ENCODE peak calls at places on chromosomes 4 and X, in four cellular contexts. One of them, this sample, is unnamed.

GRCh38 chr4:149264093-149264733 is 551.4 kb downstream of the IQCM start:
- DNase-seq in CD8-positive, alpha-beta memory T cell: no peak
- DNase-seq in left ventricle myocardium inferior: no peak
- DNase-seq in fibroblast of lung: peak; percentile 74
- DNase-seq in this sample: no peak

GRCh38 chrX:20545538-20545937 is 278.8 kb upstream of the RPS6KA3 start:
- DNase-seq in left ventricle myocardium inferior: no peak
- DNase-seq in fibroblast of lung: peak; percentile 37
- DNase-seq in CD8-positive, alpha-beta memory T cell: no peak
- DNase-seq in this sample: no peak

GRCh38 chr4:48237996-48238645 is 31.5 kb downstream of the TEC start:
- DNase-seq in CD8-positive, alpha-beta memory T cell: no peak
- DNase-seq in left ventricle myocardium inferior: no peak
- DNase-seq in fibroblast of lung: peak; percentile 57
- DNase-seq in this sample: no peak

GRCh38 chr4:6855692-6856297 is 53.8 kb upstream of the TBC1D14 start:
- DNase-seq in left ventricle myocardium inferior: no peak
- DNase-seq in fibroblast of lung: peak; percentile 88
- DNase-seq in CD8-positive, alpha-beta memory T cell: peak; percentile 37
- DNase-seq in this sample: no peak

GRCh38 chr4:101200561-101200960 is 146.8 kb downstream of the PPP3CA start:
- DNase-seq in CD8-positive, alpha-beta memory T cell: no peak
- DNase-seq in left ventricle myocardium inferior: no peak
- DNase-seq in fibroblast of lung: peak; percentile 98
- DNase-seq in this sample: no peak

GRCh38 chr4:94339779-94340178 is 2.9 kb downstream of the HPGDS start:
- DNase-seq in CD8-positive, alpha-beta memory T cell: no peak
- DNase-seq in left ventricle myocardium inferior: no peak
- DNase-seq in fibroblast of lung: no peak
- DNase-seq in this sample: no peak

GRCh38 chr4:105894570-105895323 is 524 bp upstream of the NPNT start:
- DNase-seq in CD8-positive, alpha-beta memory T cell: no peak
- DNase-seq in left ventricle myocardium inferior: no peak
- DNase-seq in fibroblast of lung: peak; percentile 50
- DNase-seq in this sample: peak; percentile 83

GRCh38 chrX:9048801-9049200 is 14.9 kb upstream of the FAM9B start:
- DNase-seq in left ventricle myocardium inferior: no peak
- DNase-seq in fibroblast of lung: no peak
- DNase-seq in CD8-positive, alpha-beta memory T cell: no peak
- DNase-seq in this sample: no peak

GRCh38 chr4:189084671-189085070 is 856.0 kb upstream of the FRG1 start:
- DNase-seq in left ventricle myocardium inferior: no peak
- DNase-seq in fibroblast of lung: no peak
- DNase-seq in CD8-positive, alpha-beta memory T cell: no peak
- DNase-seq in this sample: no peak

GRCh38 chr4:188015025-188015778 is 19.6 kb downstream of the ZFP42 start:
- DNase-seq in left ventricle myocardium inferior: no peak
- DNase-seq in fibroblast of lung: no peak
- DNase-seq in CD8-positive, alpha-beta memory T cell: no peak
- DNase-seq in this sample: no peak

GRCh38 chr4:139484861-139485311 is 31.0 kb downstream of the RAB33B start:
- DNase-seq in CD8-positive, alpha-beta memory T cell: no peak
- DNase-seq in left ventricle myocardium inferior: no peak
- DNase-seq in fibroblast of lung: no peak
- DNase-seq in this sample: no peak

GRCh38 chr4:83413676-83414075 is 41.9 kb downstream of the HELQ start:
- DNase-seq in CD8-positive, alpha-beta memory T cell: no peak
- DNase-seq in fibroblast of lung: no peak
- DNase-seq in left ventricle myocardium inferior: no peak
- DNase-seq in this sample: no peak

GRCh38 chr4:8639777-8640720 is 47.5 kb downstream of the CPZ start:
- DNase-seq in fibroblast of lung: no peak
- DNase-seq in left ventricle myocardium inferior: peak; percentile 9
- DNase-seq in CD8-positive, alpha-beta memory T cell: no peak
- DNase-seq in this sample: peak; percentile 43

GRCh38 chr4:14529653-14530052 is 472.6 kb upstream of the CPEB2 start:
- DNase-seq in left ventricle myocardium inferior: no peak
- DNase-seq in CD8-positive, alpha-beta memory T cell: no peak
- DNase-seq in fibroblast of lung: peak; percentile 11
- DNase-seq in this sample: no peak

GRCh38 chr4:118969359-118969758 is 80.7 kb downstream of the SYNPO2 start:
- DNase-seq in CD8-positive, alpha-beta memory T cell: no peak
- DNase-seq in fibroblast of lung: peak; percentile 88
- DNase-seq in left ventricle myocardium inferior: peak; percentile 51
- DNase-seq in this sample: peak; percentile 75

GRCh38 chrX:151962034-151962433 is 12.4 kb downstream of the GABRE start:
- DNase-seq in CD8-positive, alpha-beta memory T cell: no peak
- DNase-seq in fibroblast of lung: no peak
- DNase-seq in left ventricle myocardium inferior: no peak
- DNase-seq in this sample: no peak

GRCh38 chr4:21596521-21596920 is 352.1 kb downstream of the KCNIP4 start:
- DNase-seq in left ventricle myocardium inferior: no peak
- DNase-seq in CD8-positive, alpha-beta memory T cell: no peak
- DNase-seq in fibroblast of lung: no peak
- DNase-seq in this sample: no peak

GRCh38 chr4:123995939-123996338 is 599.3 kb downstream of the SPRY1 start:
- DNase-seq in left ventricle myocardium inferior: no peak
- DNase-seq in fibroblast of lung: peak; percentile 56
- DNase-seq in CD8-positive, alpha-beta memory T cell: no peak
- DNase-seq in this sample: no peak

GRCh38 chrX:63751481-63751880 is 33.5 kb downstream of the ARHGEF9 start:
- DNase-seq in left ventricle myocardium inferior: no peak
- DNase-seq in CD8-positive, alpha-beta memory T cell: no peak
- DNase-seq in fibroblast of lung: no peak
- DNase-seq in this sample: no peak

GRCh38 chrX:21985332-21985777 is 44.8 kb downstream of the SMS start:
- DNase-seq in left ventricle myocardium inferior: peak; percentile 36
- DNase-seq in CD8-positive, alpha-beta memory T cell: peak; percentile 36
- DNase-seq in fibroblast of lung: peak; percentile 85
- DNase-seq in this sample: peak; percentile 55

GRCh38 chr4:67371563-67371962 is 173.7 kb downstream of the CENPC start:
- DNase-seq in CD8-positive, alpha-beta memory T cell: no peak
- DNase-seq in fibroblast of lung: no peak
- DNase-seq in left ventricle myocardium inferior: no peak
- DNase-seq in this sample: no peak

GRCh38 chr4:20252656-20253271 is 1.1 kb downstream of the SLIT2 start:
- DNase-seq in CD8-positive, alpha-beta memory T cell: no peak
- DNase-seq in left ventricle myocardium inferior: peak; percentile 20
- DNase-seq in fibroblast of lung: peak; percentile 54
- DNase-seq in this sample: peak; percentile 55

GRCh38 chrX:65689377-65689776 is 21.9 kb downstream of the MSN start:
- DNase-seq in left ventricle myocardium inferior: no peak
- DNase-seq in fibroblast of lung: no peak
- DNase-seq in CD8-positive, alpha-beta memory T cell: no peak
- DNase-seq in this sample: no peak

GRCh38 chrX:137587151-137587550 is 21.2 kb downstream of the ZIC3 start:
- DNase-seq in left ventricle myocardium inferior: no peak
- DNase-seq in CD8-positive, alpha-beta memory T cell: no peak
- DNase-seq in fibroblast of lung: no peak
- DNase-seq in this sample: no peak

GRCh38 chrX:12446342-12447075 is 308.2 kb downstream of the FRMPD4 start:
- DNase-seq in fibroblast of lung: peak; percentile 65
- DNase-seq in CD8-positive, alpha-beta memory T cell: no peak
- DNase-seq in left ventricle myocardium inferior: no peak
- DNase-seq in this sample: no peak

GRCh38 chr4:31294655-31295054 is 574.5 kb downstream of the PCDH7 start:
- DNase-seq in CD8-positive, alpha-beta memory T cell: no peak
- DNase-seq in left ventricle myocardium inferior: no peak
- DNase-seq in fibroblast of lung: no peak
- DNase-seq in this sample: no peak

GRCh38 chrX:7054219-7055206 is 93.0 kb upstream of the STS start:
- DNase-seq in fibroblast of lung: no peak
- DNase-seq in CD8-positive, alpha-beta memory T cell: no peak
- DNase-seq in left ventricle myocardium inferior: no peak
- DNase-seq in this sample: no peak

GRCh38 chr4:123346330-123346940 is 50.2 kb upstream of the SPRY1 start:
- DNase-seq in fibroblast of lung: no peak
- DNase-seq in left ventricle myocardium inferior: no peak
- DNase-seq in CD8-positive, alpha-beta memory T cell: no peak
- DNase-seq in this sample: no peak

GRCh38 chr4:83629945-83630684 is 94.2 kb downstream of the GPAT3 start:
- DNase-seq in CD8-positive, alpha-beta memory T cell: no peak
- DNase-seq in fibroblast of lung: peak; percentile 68
- DNase-seq in left ventricle myocardium inferior: peak; percentile 36
- DNase-seq in this sample: no peak

GRCh38 chr4:153413827-153414226 is 52.3 kb upstream of the TMEM131L start:
- DNase-seq in left ventricle myocardium inferior: no peak
- DNase-seq in CD8-positive, alpha-beta memory T cell: no peak
- DNase-seq in fibroblast of lung: no peak
- DNase-seq in this sample: no peak

GRCh38 chrX:84363674-84364073 is 138.6 kb downstream of the HDX start:
- DNase-seq in fibroblast of lung: peak; percentile 14
- DNase-seq in CD8-positive, alpha-beta memory T cell: no peak
- DNase-seq in left ventricle myocardium inferior: no peak
- DNase-seq in this sample: no peak

GRCh38 chr4:73258668-73259551 is at the start of gene ANKRD17:
- DNase-seq in left ventricle myocardium inferior: peak; percentile 92
- DNase-seq in CD8-positive, alpha-beta memory T cell: peak; percentile 89
- DNase-seq in fibroblast of lung: peak; percentile 95
- DNase-seq in this sample: peak; percentile 96

GRCh38 chr4:162644346-162644745 is 480.5 kb upstream of the FSTL5 start:
- DNase-seq in fibroblast of lung: no peak
- DNase-seq in CD8-positive, alpha-beta memory T cell: no peak
- DNase-seq in left ventricle myocardium inferior: no peak
- DNase-seq in this sample: no peak

GRCh38 chr4:81722229-81722900 is 250.7 kb upstream of the RASGEF1B start:
- DNase-seq in CD8-positive, alpha-beta memory T cell: no peak
- DNase-seq in left ventricle myocardium inferior: no peak
- DNase-seq in fibroblast of lung: no peak
- DNase-seq in this sample: no peak

GRCh38 chr4:110586137-110586850 is 36.6 kb downstream of the PITX2 start:
- DNase-seq in CD8-positive, alpha-beta memory T cell: no peak
- DNase-seq in left ventricle myocardium inferior: no peak
- DNase-seq in fibroblast of lung: peak; percentile 78
- DNase-seq in this sample: no peak

GRCh38 chr4:54658321-54659093 is 750 bp downstream of the KIT start:
- DNase-seq in fibroblast of lung: peak; percentile 28
- DNase-seq in left ventricle myocardium inferior: peak; percentile 52
- DNase-seq in CD8-positive, alpha-beta memory T cell: peak; percentile 6
- DNase-seq in this sample: peak; percentile 64

GRCh38 chrX:20971250-20971649 is 403.0 kb upstream of the CNKSR2 start:
- DNase-seq in fibroblast of lung: no peak
- DNase-seq in CD8-positive, alpha-beta memory T cell: no peak
- DNase-seq in left ventricle myocardium inferior: no peak
- DNase-seq in this sample: no peak

GRCh38 chr4:169663894-169664293 is 43.5 kb downstream of the CLCN3 start:
- DNase-seq in fibroblast of lung: no peak
- DNase-seq in left ventricle myocardium inferior: no peak
- DNase-seq in CD8-positive, alpha-beta memory T cell: no peak
- DNase-seq in this sample: no peak

GRCh38 chr4:95985791-95986190 is 145.9 kb downstream of the PDHA2 start:
- DNase-seq in CD8-positive, alpha-beta memory T cell: no peak
- DNase-seq in fibroblast of lung: no peak
- DNase-seq in left ventricle myocardium inferior: no peak
- DNase-seq in this sample: no peak
- H3K4me3 ChIP-seq in CD8-positive, alpha-beta memory T cell: no peak overlapping the region
- H3K4me3 ChIP-seq in fibroblast of lung: no peak overlapping the region
- H3K4me3 ChIP-seq in left ventricle myocardium inferior: no peak overlapping the region
- H3K4me3 ChIP-seq in this sample: no peak overlapping the region

GRCh38 chr4:184097240-184097619 is 120.4 kb downstream of the ENPP6 start:
- DNase-seq in left ventricle myocardium inferior: peak; percentile 43
- DNase-seq in fibroblast of lung: peak; percentile 50
- DNase-seq in CD8-positive, alpha-beta memory T cell: no peak
- DNase-seq in this sample: peak; percentile 81

GRCh38 chr4:184094532-184095192 is 123.0 kb downstream of the ENPP6 start:
- DNase-seq in CD8-positive, alpha-beta memory T cell: no peak
- DNase-seq in fibroblast of lung: no peak
- DNase-seq in left ventricle myocardium inferior: no peak
- DNase-seq in this sample: no peak

GRCh38 chr4:184099033-184099432 is 118.6 kb downstream of the ENPP6 start:
- DNase-seq in fibroblast of lung: no peak
- DNase-seq in CD8-positive, alpha-beta memory T cell: no peak
- DNase-seq in left ventricle myocardium inferior: no peak
- DNase-seq in this sample: no peak

GRCh38 chr4:184097815-184098214 is 119.9 kb downstream of the ENPP6 start:
- DNase-seq in CD8-positive, alpha-beta memory T cell: no peak
- DNase-seq in left ventricle myocardium inferior: no peak
- DNase-seq in fibroblast of lung: no peak
- DNase-seq in this sample: no peak

DNA sequence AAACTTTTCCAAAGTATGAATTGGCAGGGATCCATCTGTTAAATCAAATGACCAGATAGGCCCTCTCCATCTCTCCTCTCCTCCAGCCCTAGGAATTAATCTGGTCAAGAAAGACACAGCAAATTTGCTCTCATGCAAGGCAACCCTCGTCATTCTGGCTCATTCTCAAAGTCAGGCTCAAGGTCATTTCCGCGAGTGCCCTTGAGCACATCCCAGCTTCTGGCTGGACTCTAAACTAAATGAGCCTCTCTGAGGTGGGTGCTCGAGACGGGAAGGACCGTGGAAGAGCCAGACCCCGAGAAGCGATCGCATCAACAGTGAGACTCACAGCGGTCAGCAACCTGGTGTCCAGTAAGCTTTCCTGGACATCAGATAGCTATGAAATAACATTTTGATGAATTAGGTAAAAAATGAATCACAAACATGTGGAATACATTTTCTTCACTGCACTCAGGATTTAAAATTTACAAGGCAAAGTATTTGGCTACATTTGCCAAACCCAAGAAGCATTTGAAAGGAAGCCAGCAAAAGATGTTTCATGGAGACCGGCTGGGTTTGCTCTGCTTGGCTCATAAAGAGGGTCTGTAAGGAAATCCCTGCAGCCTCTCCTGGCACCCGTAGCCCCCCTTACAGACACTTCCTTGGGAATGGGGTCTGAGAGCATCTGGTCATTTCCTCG is 121.0 kb downstream of the ENPP6 start:
- DNase-seq in CD8-positive, alpha-beta memory T cell: no peak
- DNase-seq in left ventricle myocardium inferior: no peak
- DNase-seq in fibroblast of lung: peak; percentile 84
- DNase-seq in this sample: no peak
- H3K4me3 ChIP-seq in CD8-positive, alpha-beta memory T cell: no peak overlapping the region
- H3K4me3 ChIP-seq in left ventricle myocardium inferior: peak overlapping the region; percentile 52
- H3K4me3 ChIP-seq in fibroblast of lung: peak overlapping the region; percentile 35
- H3K4me3 ChIP-seq in this sample: no peak overlapping the region

GRCh38 chr4:56301181-56302076 is 85.9 kb downstream of the AASDH start:
- DNase-seq in fibroblast of lung: peak; percentile 89
- DNase-seq in left ventricle myocardium inferior: peak; percentile 42
- DNase-seq in CD8-positive, alpha-beta memory T cell: peak; percentile 6
- DNase-seq in this sample: peak; percentile 73
- H3K4me3 ChIP-seq in fibroblast of lung: no peak overlapping the region
- H3K4me3 ChIP-seq in left ventricle myocardium inferior: no peak overlapping the region
- H3K4me3 ChIP-seq in CD8-positive, alpha-beta memory T cell: peak overlapping the region; percentile 3
- H3K4me3 ChIP-seq in this sample: no peak overlapping the region

GRCh38 chrX:49185062-49185394 is 1.1 kb downstream of the PRICKLE3 start:
- DNase-seq in left ventricle myocardium inferior: no peak
- DNase-seq in fibroblast of lung: no peak
- DNase-seq in CD8-positive, alpha-beta memory T cell: no peak
- DNase-seq in this sample: no peak

GRCh38 chrX:49188468-49189076 is 2.4 kb upstream of the PRICKLE3 start:
- DNase-seq in fibroblast of lung: no peak
- DNase-seq in left ventricle myocardium inferior: no peak
- DNase-seq in CD8-positive, alpha-beta memory T cell: no peak
- DNase-seq in this sample: no peak

GRCh38 chrX:49186125-49187027 is at the start of gene PRICKLE3:
- DNase-seq in left ventricle myocardium inferior: peak; percentile 85
- DNase-seq in CD8-positive, alpha-beta memory T cell: peak; percentile 69
- DNase-seq in fibroblast of lung: peak; percentile 57
- DNase-seq in this sample: peak; percentile 90

GRCh38 chrX:49187028-49187394 is 838 bp upstream of the PRICKLE3 start:
- DNase-seq in fibroblast of lung: no peak
- DNase-seq in CD8-positive, alpha-beta memory T cell: no peak
- DNase-seq in left ventricle myocardium inferior: no peak
- DNase-seq in this sample: no peak

GRCh38 chrX:49187526-49187925 is 1.4 kb upstream of the PRICKLE3 start:
- DNase-seq in CD8-positive, alpha-beta memory T cell: no peak
- DNase-seq in fibroblast of lung: no peak
- DNase-seq in left ventricle myocardium inferior: no peak
- DNase-seq in this sample: no peak
- H3K4me3 ChIP-seq in CD8-positive, alpha-beta memory T cell: no peak overlapping the region
- H3K4me3 ChIP-seq in fibroblast of lung: no peak overlapping the region
- H3K4me3 ChIP-seq in left ventricle myocardium inferior: no peak overlapping the region
- H3K4me3 ChIP-seq in this sample: no peak overlapping the region